ENCODE peak calls at places on chromosomes 5 and 9, in ten cellular contexts. L is Kasumi-1, O is T-cell, I is bronchial epithelial cell, E is SK-N-SH, U is NAMALWA, Y is nephron progenitor cell, K is NCI-H1092, C is PC-9, X is iPS-NIHi11. W is an unnamed sample.

GRCh38 chr5:34690898-34691297 is 34.8 kb downstream of the RAI14 start:
- DNase-seq in L (no peak), O (no peak), I (no peak), E (no peak), U (no peak), Y (no peak), K (no peak), C (no peak), X (no peak), W (no peak)

GRCh38 chr9:136671646-136672430 is 9.1 kb downstream of the EGFL7 start:
- DNase-seq in L (peak), O (peak), I (no peak), E (peak), U (peak), Y (peak), K (no peak), C (peak), X (peak), W (no peak)

GRCh38 chr9:113563856-113564514 is 100.5 kb downstream of the RGS3 start:
- DNase-seq in L (no peak), O (no peak), I (no peak), E (no peak), U (no peak), Y (no peak), K (no peak), C (no peak), X (no peak), W (no peak)

GRCh38 chr5:13997514-13997913 is 53.0 kb upstream of the DNAH5 start:
- DNase-seq in L (no peak), O (no peak), I (no peak), E (no peak), U (no peak), Y (no peak), K (no peak), C (no peak), X (no peak), W (no peak)

GRCh38 chr5:148374693-148375360 is 8.9 kb upstream of the FBXO38 start:
- DNase-seq in L (peak), O (peak), I (peak), E (peak), U (peak), Y (peak), K (peak), C (peak), X (peak), W (peak)

GRCh38 chr9:69213647-69214046 is 39.6 kb downstream of the TJP2 start:
- DNase-seq in L (no peak), O (no peak), I (no peak), E (no peak), U (no peak), Y (no peak), K (no peak), C (no peak), X (no peak), W (no peak)

GRCh38 chr9:69874301-69875060 is 53.9 kb downstream of the CFAP95 start:
- DNase-seq in L (no peak), O (no peak), I (no peak), E (peak), U (no peak), Y (no peak), K (no peak), C (no peak), X (no peak), W (no peak)

GRCh38 chr5:153513171-153513570 is 22.7 kb downstream of the GRIA1 start:
- DNase-seq in L (no peak), O (no peak), I (no peak), E (no peak), U (no peak), Y (no peak), K (no peak), C (no peak), X (no peak), W (no peak)

GRCh38 chr5:140054086-140054689 is 11.1 kb upstream of the NRG2 start:
- DNase-seq in L (no peak), O (no peak), I (no peak), E (no peak), U (no peak), Y (no peak), K (no peak), C (no peak), X (no peak), W (no peak)

GRCh38 chr5:126492939-126493338 is 69.7 kb downstream of the GRAMD2B start:
- DNase-seq in L (no peak), O (no peak), I (no peak), E (no peak), U (no peak), Y (no peak), K (no peak), C (no peak), X (no peak), W (no peak)

GRCh38 chr9:14303526-14303925 is 10.4 kb downstream of the NFIB start:
- DNase-seq in L (no peak), O (no peak), I (no peak), E (no peak), U (no peak), Y (no peak), K (no peak), C (no peak), X (no peak), W (no peak)

W was measured in iPS DF 19.7.